ENCODE peak calls at places on chromosomes 12 and 14, in eight cellular contexts. W, J, I, F, Y, U, V and D are unnamed samples.
A peak's percentile ranks its signal among the peaks of the same experiment; 100 is the strongest.

GRCh38 chr14:52919971-52920370 is 30.9 kb downstream of the FERMT2 start:
- DNase-seq in J (no peak), V (peak; percentile 63), Y (no peak), F (peak; percentile 57), U (no peak), I (no peak), W (no peak), D (no peak)

GRCh38 chr12:33628087-33628486 is 188.5 kb upstream of the SYT10 start:
- DNase-seq in U (no peak), J (no peak), V (no peak), W (no peak), Y (no peak), I (no peak), F (no peak), D (no peak)

GRCh38 chr12:67721216-67721615 is 72.7 kb downstream of the DYRK2 start:
- DNase-seq in F (peak; percentile 15), J (peak; percentile 49), V (no peak), U (no peak), Y (no peak), W (no peak), I (no peak), D (no peak)

GRCh38 chr14:89564291-89564957 is 147.4 kb upstream of the FOXN3 start:
- DNase-seq in Y (peak; percentile 3), I (no peak), F (no peak), W (no peak), J (no peak), V (peak; percentile 7), U (no peak), D (no peak)

GRCh38 chr12:79887912-79888311 is 47.0 kb downstream of the PPP1R12A start:
- DNase-seq in V (no peak), U (no peak), I (no peak), F (no peak), W (no peak), J (no peak), Y (no peak), D (no peak)

GRCh38 chr12:98594050-98594853 is 766 bp downstream of the SLC25A3 start:
- DNase-seq in V (no peak), I (no peak), F (peak; percentile 29), J (peak; percentile 54), U (no peak), Y (no peak), W (no peak), D (no peak)

GRCh38 chr12:124438415-124439056 is 128.9 kb downstream of the NCOR2 start:
- DNase-seq in I (no peak), Y (no peak), J (no peak), W (no peak), F (no peak), U (no peak), V (no peak), D (no peak)

GRCh38 chr14:69443296-69443805 is 41.2 kb upstream of the PLEKHD1 start:
- DNase-seq in F (no peak), J (no peak), W (no peak), U (no peak), Y (no peak), V (no peak), I (no peak), D (no peak)

GRCh38 chr12:19451196-19451595 is 11.9 kb downstream of the AEBP2 start:
- DNase-seq in V (no peak), Y (no peak), U (no peak), J (peak; percentile 11), F (peak; percentile 49), W (no peak), I (no peak), D (no peak)

GRCh38 chr12:47793015-47793681 is 20.1 kb downstream of the SLC48A1 start:
- DNase-seq in F (no peak), J (no peak), W (no peak), V (no peak), Y (no peak), U (no peak), I (no peak), D (no peak)

GRCh38 chr12:113480336-113480688 is 8.6 kb upstream of the LHX5 start:
- DNase-seq in Y (no peak), W (no peak), I (no peak), V (no peak), F (no peak), J (no peak), U (no peak), D (no peak)

GRCh38 chr14:99612065-99612736 is 8.2 kb upstream of the CCDC85C start:
- DNase-seq in J (peak; percentile 74), Y (no peak), F (no peak), I (no peak), U (no peak), W (no peak), V (no peak), D (no peak)

GRCh38 chr12:47885012-47885501 is 19.7 kb downstream of the VDR start:
- DNase-seq in U (peak; percentile 58), I (no peak), Y (no peak), F (peak; percentile 35), V (no peak), J (no peak), W (no peak), D (no peak)

GRCh38 chr12:132044661-132045412 is 95.1 kb downstream of the EP400 start:
- DNase-seq in U (no peak), J (no peak), W (no peak), F (no peak), V (no peak), I (no peak), Y (no peak), D (no peak)

GRCh38 chr12:81461163-81461562 is 298.0 kb downstream of the PPFIA2 start:
- DNase-seq in I (no peak), U (no peak), V (no peak), Y (no peak), W (no peak), J (no peak), F (no peak), D (no peak)

GRCh38 chr12:74076918-74077317 is 460.7 kb upstream of the ATXN7L3B start:
- DNase-seq in W (no peak), U (no peak), V (no peak), I (no peak), J (no peak), F (no peak), Y (no peak), D (no peak)

DNA sequence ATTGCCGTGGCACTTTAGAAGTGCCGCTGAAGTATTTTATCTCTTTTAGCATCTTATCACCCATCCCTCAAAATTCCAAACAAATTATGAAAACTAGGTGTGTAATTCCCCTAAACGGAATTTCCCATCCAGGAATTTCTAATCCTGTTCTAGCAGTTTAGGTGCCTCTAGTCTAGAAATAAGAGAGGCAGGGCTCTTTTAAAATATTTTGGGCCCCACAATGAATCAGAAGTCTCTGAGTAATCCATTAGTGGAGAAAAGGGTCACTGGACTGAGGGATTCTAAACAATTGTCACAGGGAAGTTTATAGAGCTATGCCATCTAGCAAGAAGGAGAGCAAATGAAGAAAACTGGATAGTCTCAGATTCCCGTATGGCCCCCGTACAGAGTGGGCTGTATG is 1.0 kb downstream of the TMEM52B start:
- DNase-seq in W (no peak), I (no peak), V (no peak), U (no peak), F (no peak), J (no peak), Y (no peak), D (no peak)
- TF ChIP-seq CTCF in W (no peak), I (no peak), V (no peak), U (no peak), F (no peak), J (no peak), Y (no peak), D (no peak)

DNA sequence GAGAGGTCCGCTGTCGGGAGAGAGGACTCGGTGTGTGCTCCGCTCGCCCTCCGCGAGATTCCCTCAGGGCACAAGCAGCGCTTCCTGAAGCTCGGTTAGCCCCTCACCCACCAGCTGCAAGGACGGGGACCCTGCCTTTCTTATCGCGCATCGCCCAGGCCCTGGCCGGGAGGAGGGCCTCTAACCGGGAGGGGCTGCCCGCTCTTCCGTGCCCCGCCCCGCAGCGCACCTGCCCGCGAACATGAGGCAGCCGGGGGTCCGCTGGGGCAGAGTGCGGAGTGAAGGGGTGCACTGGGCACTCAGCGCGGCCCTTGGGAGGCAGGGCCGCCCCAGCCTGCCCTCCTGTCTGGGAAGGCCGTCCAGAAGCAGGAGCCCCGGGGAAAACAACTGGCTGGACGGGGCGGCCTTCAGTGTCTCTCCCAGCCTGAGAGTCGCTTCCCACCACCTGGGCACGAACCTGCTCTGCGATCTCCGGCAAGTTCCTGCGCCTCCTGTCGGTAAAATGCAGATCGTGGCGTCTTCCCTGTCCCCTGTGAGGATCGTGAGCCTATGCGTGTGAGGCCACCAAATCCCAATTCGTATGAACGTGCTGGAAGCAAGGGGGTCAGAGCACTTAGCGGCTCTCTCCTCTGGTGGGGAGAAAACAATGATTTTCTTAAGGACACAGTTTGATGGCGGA is 28.0 kb upstream of the ADIPOR2 start:
- DNase-seq in W (no peak), U (peak; percentile 30), V (no peak), I (peak; percentile 67), J (peak; percentile 88), Y (no peak), F (peak; percentile 51), D (no peak)
- TF ChIP-seq CTCF in W (peak; percentile 51), U (no peak), V (no peak), I (peak; percentile 57), J (peak; percentile 62), Y (no peak), F (peak; percentile 58), D (peak; percentile 67)

DNA sequence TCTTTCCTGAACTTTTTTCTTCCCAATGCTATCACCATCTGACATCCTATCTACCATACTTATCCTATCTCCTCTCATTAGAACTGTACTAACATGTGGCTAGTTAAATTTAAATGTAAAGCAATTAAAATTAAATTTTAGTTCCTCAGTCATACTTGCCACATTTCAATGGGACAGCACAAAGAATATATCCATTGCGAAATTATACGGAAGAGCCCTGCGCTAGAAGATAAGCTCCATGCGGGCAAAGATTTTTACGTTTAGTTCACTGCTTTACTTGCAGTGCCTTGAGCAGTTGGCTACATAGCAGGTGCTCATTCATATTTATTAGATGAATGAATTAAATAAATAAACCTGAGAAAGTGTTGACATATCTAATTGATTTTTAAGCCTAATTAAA is 33.1 kb downstream of the SEC23A start:
- DNase-seq in I (no peak), V (no peak), W (no peak), Y (no peak), F (no peak), U (no peak), J (no peak), D (no peak)
- TF ChIP-seq CTCF in I (no peak), V (no peak), W (no peak), Y (no peak), F (no peak), U (no peak), J (no peak), D (no peak)

DNA sequence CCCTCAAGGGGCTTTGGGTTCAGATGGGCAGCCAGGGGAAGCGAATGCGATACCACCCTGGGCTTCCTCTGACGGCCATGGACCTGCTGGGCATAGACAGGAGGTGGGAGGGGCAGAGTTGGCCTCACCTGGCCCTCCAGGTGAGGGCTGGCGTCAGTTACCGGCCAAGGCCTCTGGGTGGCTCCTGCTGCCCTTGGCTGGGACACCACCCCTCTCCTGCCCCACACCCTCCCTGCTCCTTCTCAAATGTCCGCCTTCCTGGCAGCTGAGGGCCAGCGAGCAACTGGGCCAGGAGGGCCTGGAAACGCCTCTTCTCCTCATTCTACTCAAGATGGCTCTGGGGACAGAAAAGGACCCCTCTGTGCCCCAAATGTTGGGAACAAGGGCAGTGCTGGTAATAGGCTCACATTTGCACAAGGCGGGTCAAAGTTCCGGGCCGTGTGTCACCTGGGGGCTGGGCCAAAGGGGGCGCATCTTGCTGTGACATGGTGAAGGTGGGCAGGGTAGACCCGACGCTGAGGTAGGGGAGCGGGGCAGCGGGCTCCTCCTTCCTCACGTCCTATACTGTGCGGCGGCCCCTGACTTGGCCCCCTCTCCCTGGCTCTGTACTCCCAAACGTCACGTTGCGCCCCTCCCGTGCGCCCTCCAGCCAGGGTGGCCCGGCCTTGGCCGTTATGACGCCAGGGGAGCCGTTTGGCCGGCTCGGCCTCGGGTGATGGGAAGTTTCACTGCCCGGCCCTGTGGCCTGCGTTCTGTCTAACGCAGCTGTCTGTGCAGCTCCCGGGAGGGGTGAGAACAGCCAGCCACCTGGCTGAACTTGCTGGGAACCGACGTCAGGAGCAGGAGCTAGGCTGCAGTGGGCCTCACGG is 18.1 kb upstream of the DLK1 start:
- DNase-seq in J (peak; percentile 70), V (no peak), W (no peak), F (peak; percentile 70), U (no peak), Y (peak; percentile 52), I (no peak), D (no peak)
- TF ChIP-seq CTCF in J (peak; percentile 23), V (no peak), W (no peak), F (no peak), U (no peak), Y (no peak), I (no peak), D (no peak)